ENCODE peak calls at places on chromosomes 13 and 19, in five cellular contexts. Q, A, T, H and C are unnamed samples.
A peak's percentile ranks its signal among the peaks of the same experiment; 100 is the strongest.

GRCh38 chr19:55189424-55189823 is 9.3 kb upstream of the SYT5 start:
- DNase-seq in A (peak; percentile 38), Q (peak; percentile 60), T (no peak), H (peak; percentile 95), C (no peak)

GRCh38 chr19:54096642-54097106 is 3.9 kb downstream of the OSCAR start:
- DNase-seq in H (peak; percentile 17), Q (no peak), A (peak; percentile 58), T (no peak), C (no peak)

GRCh38 chr19:4581381-4582111 is 22.1 kb upstream of the SEMA6B start:
- DNase-seq in A (peak; percentile 59), H (no peak), Q (no peak), T (no peak), C (no peak)

GRCh38 chr19:28793391-28794168 is 419.4 kb downstream of the UQCRFS1 start:
- DNase-seq in T (no peak), Q (no peak), H (no peak), A (no peak), C (no peak)

GRCh38 chr13:61286148-61286745 is 129.4 kb downstream of the PCDH20 start:
- DNase-seq in Q (no peak), H (no peak), A (no peak), T (no peak), C (no peak)

GRCh38 chr19:5145521-5146511 is 176.9 kb downstream of the KDM4B start:
- DNase-seq in T (no peak), A (no peak), Q (no peak), H (no peak), C (no peak)

GRCh38 chr19:16532440-16533273 is 9.6 kb downstream of the CHERP start:
- DNase-seq in H (no peak), A (no peak), Q (no peak), T (no peak), C (no peak)

GRCh38 chr19:31535691-31536460 is 186.6 kb upstream of the TSHZ3 start:
- DNase-seq in Q (no peak), T (no peak), A (no peak), H (no peak), C (no peak)

GRCh38 chr19:38657633-38658222 is 10.3 kb downstream of the ACTN4 start:
- DNase-seq in Q (no peak), A (peak; percentile 76), T (no peak), H (peak; percentile 89), C (no peak)

GRCh38 chr13:45696610-45697226 is 5.4 kb upstream of the CBY2 start:
- DNase-seq in T (no peak), A (no peak), H (no peak), Q (no peak), C (no peak)

GRCh38 chr19:3785938-3786824 is at the start of gene MATK:
- DNase-seq in Q (no peak), T (peak; percentile 22), H (no peak), A (no peak), C (no peak)

GRCh38 chr13:44158741-44159632 is 214.6 kb upstream of the SERP2 start:
- DNase-seq in H (no peak), Q (no peak), A (peak; percentile 16), T (no peak), C (no peak)

GRCh38 chr13:38686635-38687245 is at the start of gene FREM2:
- DNase-seq in Q (no peak), A (peak; percentile 34), T (no peak), H (no peak), C (no peak)

GRCh38 chr13:18943273-18943672 is 238.4 kb downstream of the TUBA3C start:
- DNase-seq in Q (no peak), A (no peak), T (no peak), H (no peak), C (no peak)

GRCh38 chr13:41345921-41346589 is 35.0 kb downstream of the NAA16 start:
- DNase-seq in Q (no peak), H (peak; percentile 44), A (no peak), T (no peak), C (no peak)

GRCh38 chr13:66887088-66887487 is 343.0 kb downstream of the PCDH9 start:
- DNase-seq in A (no peak), H (peak; percentile 57), Q (peak; percentile 11), T (no peak), C (no peak)

GRCh38 chr19:7197169-7197759 is 97.0 kb downstream of the INSR start:
- DNase-seq in H (peak; percentile 96), A (peak; percentile 95), T (peak; percentile 80), Q (peak; percentile 92), C (peak; percentile 67)
- H3K4me3 ChIP-seq in H (peak overlapping the region; percentile 63), A (peak overlapping the region; percentile 91), T (peak overlapping the region; percentile 75), Q (peak overlapping the region; percentile 32), C (peak overlapping the region; percentile 56)

GRCh38 chr19:2044709-2045500 is 6.1 kb downstream of the MKNK2 start:
- DNase-seq in A (no peak), T (no peak), Q (no peak), H (no peak), C (no peak)
- H3K4me1 ChIP-seq in A (peaks cover 69% of the 10 kb centered on the region), T (peaks cover 79% of the 10 kb centered on the region), Q (peaks cover 99% of the 10 kb centered on the region), H (peaks cover 32% of the 10 kb centered on the region), C (peaks cover 82% of the 10 kb centered on the region)

GRCh38 chr19:1744822-1745563 is 8.3 kb upstream of the ONECUT3 start:
- DNase-seq in T (no peak), H (no peak), A (no peak), Q (no peak), C (no peak)
- H3K27me3 ChIP-seq in T (peaks cover 41% of the 10 kb centered on the region), H (peaks cover 43% of the 10 kb centered on the region), A (peaks cover 43% of the 10 kb centered on the region), Q (peaks cover 30% of the 10 kb centered on the region), C (peaks cover 48% of the 10 kb centered on the region)

DNA sequence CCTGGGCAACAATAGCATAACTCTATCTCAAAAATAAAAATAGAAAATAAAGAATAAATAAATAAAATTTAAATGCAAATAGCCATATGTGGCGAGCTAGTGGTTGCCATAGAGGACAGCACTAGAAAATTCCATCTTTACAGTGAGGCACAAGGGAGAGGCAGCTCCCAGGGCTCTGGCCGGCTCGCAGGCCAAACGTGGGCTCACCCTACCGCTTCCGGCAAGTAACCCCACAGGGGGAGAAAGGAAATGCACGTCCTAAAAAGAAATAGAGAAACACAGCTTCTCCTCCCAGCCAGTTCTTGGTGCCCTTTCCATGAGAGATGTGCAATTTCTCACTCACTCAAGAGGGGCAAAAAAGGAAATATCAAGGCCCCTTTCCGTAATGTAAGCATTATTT is 12.4 kb upstream of the GRWD1 start:
- DNase-seq in A (no peak), T (no peak), H (no peak), Q (no peak), C (no peak)
- H3K4me3 ChIP-seq in A (no peak overlapping the region), T (no peak overlapping the region), H (no peak overlapping the region), Q (no peak overlapping the region), C (no peak overlapping the region)

DNA sequence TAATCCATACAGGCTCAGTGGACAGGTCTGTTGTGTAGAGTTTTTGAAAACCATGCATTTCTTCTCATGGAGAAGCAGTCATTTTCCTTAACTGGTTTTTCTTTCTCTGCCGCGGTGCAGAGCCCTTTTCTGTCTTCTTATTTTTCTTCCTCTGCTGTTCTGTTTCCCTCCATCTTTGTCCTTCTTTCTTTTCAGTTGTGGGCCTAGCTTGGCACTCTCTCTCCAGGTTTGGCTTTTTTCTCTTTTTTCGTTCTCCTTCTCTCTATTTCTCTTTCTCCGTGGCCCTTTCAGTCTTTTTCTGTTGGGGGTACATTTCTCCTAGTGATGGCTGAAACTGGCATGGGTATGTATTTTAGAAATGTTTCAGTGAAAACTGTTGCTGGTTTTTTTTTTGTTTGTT is 24.1 kb downstream of the NFIX start:
- DNase-seq in A (no peak), T (no peak), Q (no peak), H (no peak), C (no peak)
- H3K4me1 ChIP-seq in A (peaks cover 84% of the 10 kb centered on the region), T (peaks cover 18% of the 10 kb centered on the region), Q (peaks cover 99% of the 10 kb centered on the region), H (peaks cover 48% of the 10 kb centered on the region), C (peaks cover 12% of the 10 kb centered on the region)

DNA sequence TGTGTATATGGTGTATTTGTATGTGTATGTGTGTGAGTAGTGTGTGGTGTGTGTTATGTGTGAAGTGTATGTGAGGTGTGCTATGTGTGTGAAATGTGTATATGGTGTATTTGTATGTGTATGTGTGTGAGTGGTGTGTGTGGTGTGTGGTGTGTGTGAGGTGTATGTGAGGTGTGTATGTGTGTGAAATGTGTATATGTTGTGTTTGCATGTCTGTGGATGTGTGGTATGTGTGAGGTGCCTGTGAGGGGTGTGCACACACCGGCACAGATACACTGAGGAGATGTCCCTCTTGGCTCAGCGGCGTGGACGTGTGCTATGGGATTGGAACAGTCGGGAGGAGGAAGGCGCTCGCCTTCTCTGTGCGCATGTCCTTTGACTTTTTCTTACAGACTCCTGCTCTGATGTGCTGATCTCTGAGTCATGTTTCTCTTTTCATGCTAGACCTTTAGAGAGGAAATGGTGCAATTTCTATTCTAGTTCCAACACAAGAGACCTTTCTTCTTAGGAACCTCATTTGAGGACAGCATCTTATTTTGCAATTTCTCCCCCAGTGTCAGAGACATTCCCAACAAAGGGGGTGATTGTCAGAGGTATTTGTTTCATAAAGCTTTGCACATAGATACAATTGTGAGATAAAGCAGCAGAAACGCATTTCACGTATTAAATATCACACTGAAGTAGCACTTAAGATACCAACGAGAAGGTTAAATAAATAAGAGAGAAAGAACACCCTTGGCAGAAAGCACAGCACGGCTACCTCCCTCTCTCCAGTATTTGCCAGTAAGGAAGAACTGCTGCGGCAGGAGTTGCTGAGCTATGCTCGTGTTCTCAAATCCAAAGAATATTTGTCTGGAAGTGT is 11.3 kb upstream of the TNFRSF19 start:
- DNase-seq in H (peak; percentile 92), Q (peak; percentile 51), A (peak; percentile 90), T (no peak), C (no peak)
- H3K27me3 ChIP-seq in H (no peaks in the 10 kb centered on the region), Q (no peaks in the 10 kb centered on the region), A (no peaks in the 10 kb centered on the region), T (no peaks in the 10 kb centered on the region), C (no peaks in the 10 kb centered on the region)